ENCODE peak calls at places on chromosomes 3 and 15, in five cellular contexts. D, M, I, V and O are unnamed samples.

GRCh38 chr3:89488800-89489580 is 381.6 kb downstream of the EPHA3 start:
- DNase-seq in I (no peak), D (no peak), V (no peak), M (no peak), O (no peak)

GRCh38 chr15:75650908-75651809 is 3.4 kb downstream of the SNX33 start:
- DNase-seq in V (no peak), I (no peak), D (no peak), M (no peak), O (peak)

GRCh38 chr3:149902498-149903139 is 68.1 kb downstream of the PFN2 start:
- DNase-seq in I (peak), V (no peak), D (peak), M (peak), O (no peak)

GRCh38 chr15:39627456-39628130 is 46.7 kb downstream of the THBS1 start:
- DNase-seq in V (no peak), D (no peak), M (no peak), I (no peak), O (no peak)

GRCh38 chr15:62392411-62392810 is 227.3 kb upstream of the C2CD4B start:
- DNase-seq in V (no peak), I (no peak), M (no peak), D (no peak), O (no peak)

GRCh38 chr3:43190682-43191081 is 84.8 kb upstream of the POMGNT2 start:
- DNase-seq in M (no peak), I (peak), D (peak), V (peak), O (no peak)

GRCh38 chr3:68878322-68878721 is 54.0 kb downstream of the TAFA4 start:
- DNase-seq in M (peak), I (peak), V (no peak), D (peak), O (no peak)

GRCh38 chr15:42143356-42143755 is 13.1 kb downstream of the PLA2G4F start:
- DNase-seq in I (no peak), D (no peak), V (no peak), M (no peak), O (no peak)

GRCh38 chr3:8501388-8502131 is at the start of gene LMCD1:
- DNase-seq in V (peak), I (peak), D (peak), M (peak), O (peak)

GRCh38 chr3:184498986-184499606 is 62.5 kb upstream of the EPHB3 start:
- DNase-seq in V (no peak), I (no peak), M (no peak), D (no peak), O (no peak)

GRCh38 chr3:58531956-58532355 is 5.0 kb downstream of the ACOX2 start:
- DNase-seq in M (peak), D (peak), I (peak), V (no peak), O (no peak)

GRCh38 chr3:127622772-127623576 is 6.0 kb upstream of the PODXL2 start:
- DNase-seq in M (no peak), D (no peak), I (no peak), V (no peak), O (no peak)

GRCh38 chr15:72855791-72856190 is 72.2 kb upstream of the ADPGK start:
- DNase-seq in M (no peak), D (no peak), V (no peak), I (no peak), O (no peak)

GRCh38 chr15:95371664-95372063 is 958.8 kb upstream of the NR2F2 start:
- DNase-seq in D (peak), M (no peak), I (peak), V (no peak), O (no peak)

GRCh38 chr15:64690578-64691296 is 84.7 kb downstream of the RBPMS2 start:
- DNase-seq in M (no peak), V (no peak), D (no peak), I (no peak), O (no peak)

GRCh38 chr3:49616491-49616941 is 57.6 kb upstream of the APEH start:
- DNase-seq in D (no peak), M (no peak), I (no peak), V (peak), O (no peak)

GRCh38 chr3:42688016-42688415 is 2.7 kb downstream of the KLHL40 start:
- DNase-seq in D (no peak), V (no peak), M (no peak), I (no peak), O (no peak)

GRCh38 chr3:181302960-181303359 is 313.4 kb upstream of the DNAJC19 start:
- DNase-seq in D (no peak), I (no peak), V (no peak), M (no peak), O (no peak)

GRCh38 chr15:89642106-89642505 is 13.2 kb downstream of the KIF7 start:
- DNase-seq in I (no peak), V (no peak), M (no peak), D (no peak), O (no peak)

GRCh38 chr3:106176734-106177133 is 307.9 kb upstream of the CBLB start:
- DNase-seq in M (peak), V (no peak), I (no peak), D (no peak), O (no peak)